ENCODE peak calls at places on chromosomes 16 and 17, in five cellular contexts. T is CD8-positive, alpha-beta T cell; P is psoas muscle; K is RWPE1; N is left lung. W is an unnamed sample.

GRCh38 chr16:87834668-87835473 is 34.4 kb downstream of the SLC7A5 start:
- DNase-seq in T (no peak), N (peak), P (peak), K (no peak), W (no peak)

GRCh38 chr16:46975908-46976470 is 2.5 kb upstream of the DNAJA2 start:
- DNase-seq in P (no peak), K (no peak), N (no peak), T (no peak), W (no peak)

GRCh38 chr16:10521681-10522274 is 58.6 kb downstream of the EMP2 start:
- DNase-seq in T (no peak), K (peak), P (peak), N (no peak), W (no peak)

GRCh38 chr17:77140878-77141767 is at the start of gene SEC14L1:
- DNase-seq in T (peak), P (peak), N (peak), K (peak), W (peak)

GRCh38 chr17:313231-313630 is 39.4 kb downstream of the RPH3AL start:
- DNase-seq in K (no peak), T (no peak), N (peak), P (peak), W (no peak)

GRCh38 chr17:82940226-82941020 is 100.6 kb upstream of the ZNF750 start:
- DNase-seq in K (no peak), T (no peak), P (peak), N (peak), W (no peak)

GRCh38 chr16:89693289-89693731 is 6.8 kb downstream of the CDK10 start:
- DNase-seq in N (no peak), K (no peak), T (no peak), P (no peak), W (no peak)

GRCh38 chr17:55334285-55334684 is 69.5 kb downstream of the HLF start:
- DNase-seq in T (no peak), P (no peak), N (no peak), K (no peak), W (no peak)

GRCh38 chr17:64441772-64442549 is 7.0 kb upstream of the MILR1 start:
- DNase-seq in K (no peak), P (peak), T (peak), N (no peak), W (no peak)

GRCh38 chr17:39197380-39198185 is at the start of gene CACNB1:
- DNase-seq in P (peak), N (peak), K (peak), T (peak), W (peak)

GRCh38 chr17:29929006-29929543 is 953 bp downstream of the SSH2 start:
- DNase-seq in K (peak), T (peak), N (no peak), P (no peak), W (no peak)

GRCh38 chr17:82297280-82297803 is 20.1 kb downstream of the CD7 start:
- DNase-seq in P (peak), T (peak), N (peak), K (peak), W (peak)

GRCh38 chr17:79953335-79953734 is 82.3 kb downstream of the TBC1D16 start:
- DNase-seq in N (no peak), K (no peak), T (no peak), P (no peak), W (no peak)

GRCh38 chr17:78131172-78132085 is 858 bp downstream of the TMC8 start:
- DNase-seq in P (peak), N (peak), K (no peak), T (peak), W (peak)

GRCh38 chr17:6456914-6457687 is 12.8 kb downstream of the PIMREG start:
- DNase-seq in K (peak), P (peak), T (no peak), N (no peak), W (no peak)

GRCh38 chr17:3472137-3472536 is 518 bp upstream of the SPATA22 start:
- DNase-seq in T (no peak), P (no peak), N (peak), K (no peak), W (no peak)

GRCh38 chr17:42251115-42251514 is 25.1 kb downstream of the STAT5B start:
- DNase-seq in N (no peak), P (no peak), T (no peak), K (no peak), W (no peak)

GRCh38 chr17:33983824-33984574 is 271.1 kb upstream of the CCL2 start:
- DNase-seq in N (no peak), P (no peak), T (no peak), K (no peak), W (no peak)

GRCh38 chr16:30997887-30998711 is 12.3 kb downstream of the STX1B start:
- DNase-seq in N (no peak), T (no peak), P (no peak), K (peak), W (no peak)

GRCh38 chr17:42438600-42439567 is 15.8 kb upstream of the CAVIN1 start:
- DNase-seq in N (no peak), P (no peak), T (peak), K (no peak), W (peak)

GRCh38 chr17:31581491-31581890 is 190.0 kb downstream of the RAB11FIP4 start:
- DNase-seq in N (no peak), P (peak), T (no peak), K (no peak), W (no peak)

GRCh38 chr16:88807142-88807625 is 3.6 kb downstream of the CDT1 start:
- DNase-seq in K (no peak), P (peak), N (no peak), T (no peak), W (no peak)

GRCh38 chr17:72125742-72126141 is 4.9 kb downstream of the SOX9 start:
- DNase-seq in K (no peak), N (no peak), P (no peak), T (no peak), W (no peak)

GRCh38 chr16:4882633-4883285 is 35.5 kb downstream of the UBN1 start:
- DNase-seq in T (no peak), N (no peak), P (peak), K (peak), W (no peak)

GRCh38 chr17:51667722-51668083 is 407.4 kb downstream of the UTP18 start:
- DNase-seq in P (no peak), K (no peak), N (no peak), T (no peak), W (no peak)

GRCh38 chr17:10657866-10658265 is 757 bp upstream of the MYH3 start:
- DNase-seq in K (no peak), P (no peak), T (no peak), N (no peak), W (no peak)

GRCh38 chr17:47208744-47209488 is at the start of gene MYL4:
- DNase-seq in N (no peak), P (no peak), T (no peak), K (no peak), W (no peak)

GRCh38 chr17:39676198-39676819 is 8.1 kb downstream of the PNMT start:
- DNase-seq in P (peak), T (peak), N (peak), K (no peak), W (peak)

GRCh38 chr17:17737938-17738894 is 57.0 kb downstream of the RAI1 start:
- DNase-seq in N (no peak), P (no peak), T (no peak), K (peak), W (no peak)

GRCh38 chr16:79943738-79944137 is 343.2 kb upstream of the MAF start:
- DNase-seq in T (no peak), N (no peak), K (peak), P (no peak), W (no peak)

GRCh38 chr17:50470451-50470850 is 1.8 kb upstream of the CHAD start:
- DNase-seq in K (no peak), T (no peak), N (peak), P (no peak), W (no peak)

GRCh38 chr16:19517424-19518089 is 4.3 kb downstream of the GDE1 start:
- DNase-seq in N (no peak), P (no peak), K (peak), T (no peak), W (no peak)

GRCh38 chr17:40095356-40095943 is 4.9 kb downstream of the NR1D1 start:
- DNase-seq in T (no peak), K (no peak), P (peak), N (no peak), W (no peak)

GRCh38 chr16:81616321-81617020 is 162.6 kb upstream of the PLCG2 start:
- DNase-seq in P (peak), N (peak), T (peak), K (no peak), W (peak)

GRCh38 chr17:68514809-68515208 is 2.6 kb downstream of the PRKAR1A start:
- DNase-seq in K (peak), P (no peak), N (no peak), T (no peak), W (no peak)

GRCh38 chr17:7314719-7315569 is at the start of gene GPS2:
- DNase-seq in N (peak), K (peak), P (peak), T (peak), W (peak)

DNA sequence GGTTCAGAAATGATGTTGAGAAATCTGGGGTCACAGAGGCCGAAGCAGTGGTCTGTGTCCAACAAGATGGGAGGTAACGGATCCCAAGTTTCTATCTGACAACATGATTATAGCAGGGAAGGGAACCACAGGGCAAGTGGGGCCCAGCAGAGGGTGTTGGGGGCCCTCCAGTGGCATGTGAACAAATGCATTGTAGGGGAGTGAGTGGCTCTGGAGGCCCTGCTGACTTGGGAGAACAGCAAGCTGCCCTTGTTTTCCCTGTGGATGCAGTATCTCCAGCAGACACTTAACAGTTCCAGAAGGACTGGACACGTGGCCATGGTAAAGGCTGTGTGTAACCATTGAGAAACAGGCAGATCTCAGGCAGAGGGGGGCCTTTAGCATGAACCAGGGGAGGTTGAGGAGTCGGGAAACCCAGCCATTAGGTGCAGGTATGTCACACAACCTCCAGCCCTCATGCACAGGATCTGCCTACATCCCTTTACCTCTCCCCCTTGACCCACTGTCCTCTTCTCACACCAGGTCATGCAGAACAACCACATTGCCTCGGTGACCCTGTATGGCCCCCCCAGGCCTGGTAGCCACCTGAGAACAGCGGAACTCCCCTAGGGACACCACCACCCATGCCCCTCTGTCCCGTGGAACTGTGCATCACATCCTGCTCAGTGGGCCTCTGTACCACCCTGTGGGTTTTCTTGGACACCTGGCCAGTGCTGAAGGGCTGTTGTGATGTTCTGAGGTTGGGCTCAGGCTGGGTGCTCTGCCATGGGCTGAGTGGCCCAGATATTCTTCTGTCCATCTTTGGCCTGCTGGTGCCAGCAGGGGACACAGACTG is 4.1 kb downstream of the B3GNT9 start:
- DNase-seq in K (no peak), N (no peak), T (no peak), P (no peak), W (no peak)
- TF ChIP-seq CTCF in K (no peak), N (no peak), T (no peak), P (no peak), W (no peak)

GRCh38 chr17:19397556-19398041 is 10.6 kb upstream of the MFAP4 start:
- DNase-seq in T (no peak), K (no peak), P (no peak), N (no peak), W (no peak)
- TF ChIP-seq CTCF in T (no peak), K (no peak), P (no peak), N (no peak), W (no peak)

DNA sequence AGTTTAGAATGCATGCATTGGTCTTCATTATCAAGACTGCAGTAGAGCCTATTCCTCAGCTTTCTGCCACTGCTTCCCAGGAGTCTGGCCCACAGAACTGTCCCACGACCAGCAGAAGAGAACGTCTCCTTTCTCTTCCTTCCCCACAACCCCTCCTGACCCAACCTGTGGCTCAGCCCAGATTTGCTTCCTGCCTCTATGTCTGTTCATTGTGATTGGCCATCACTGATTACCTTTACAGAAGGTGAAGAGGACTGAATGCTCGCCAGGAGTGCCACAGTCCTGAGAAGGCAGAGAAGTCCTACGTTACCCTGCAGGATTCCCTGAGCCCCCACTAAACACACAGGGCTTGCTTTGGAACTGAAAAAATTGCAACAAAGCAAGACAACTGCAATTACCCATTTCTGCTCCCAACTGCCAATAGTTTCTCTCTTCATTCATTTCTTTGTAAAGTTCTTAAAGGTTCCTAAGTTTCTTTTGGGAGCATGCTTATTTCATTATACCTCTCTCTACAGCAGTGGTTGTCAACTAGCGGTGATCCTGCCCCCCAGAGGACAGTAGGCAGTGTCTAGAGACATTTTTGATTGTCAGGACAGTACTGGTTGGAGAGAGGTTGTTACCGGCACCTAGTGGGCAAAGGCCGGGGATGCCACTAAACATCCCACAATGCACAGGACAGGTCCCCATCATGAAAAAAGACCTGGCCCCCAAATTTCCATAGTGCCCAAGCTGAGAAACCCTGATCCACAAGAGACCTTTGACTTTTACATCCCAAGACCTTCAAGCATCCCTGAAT is 4.5 kb upstream of the NAT9 start:
- DNase-seq in K (peak), T (peak), P (no peak), N (no peak), W (peak)
- TF ChIP-seq CTCF in K (peak), T (peak), P (no peak), N (no peak), W (peak)

GRCh38 chr16:85728879-85729278 is 22.0 kb downstream of the C16orf74 start:
- DNase-seq in P (no peak), K (no peak), N (no peak), T (no peak), W (no peak)
- TF ChIP-seq CTCF in P (no peak), K (no peak), N (no peak), T (no peak), W (no peak)

GRCh38 chr16:54938351-54939346 is 8.0 kb downstream of the IRX5 start:
- DNase-seq in T (no peak), N (peak), K (no peak), P (no peak), W (no peak)
- TF ChIP-seq CTCF in T (no peak), N (no peak), K (no peak), P (no peak), W (no peak)

GRCh38 chr16:84086357-84086756 is 30.4 kb downstream of the MBTPS1 start:
- DNase-seq in K (no peak), N (no peak), P (no peak), T (no peak), W (no peak)

GRCh38 chr16:84086996-84087395 is 29.7 kb downstream of the MBTPS1 start:
- DNase-seq in K (no peak), T (no peak), P (no peak), N (no peak), W (no peak)

GRCh38 chr16:84085774-84086173 is 31.0 kb downstream of the MBTPS1 start:
- DNase-seq in N (no peak), K (no peak), T (no peak), P (no peak), W (no peak)

GRCh38 chr16:84088695-84089395 is 27.9 kb downstream of the MBTPS1 start:
- DNase-seq in K (no peak), T (peak), P (no peak), N (no peak), W (no peak)

GRCh38 chr16:84087461-84088151 is 29.1 kb downstream of the MBTPS1 start:
- DNase-seq in T (no peak), P (no peak), K (no peak), N (no peak), W (no peak)
- TF ChIP-seq CTCF in T (no peak), P (no peak), K (no peak), N (no peak), W (no peak)

GRCh38 chr17:2122641-2123302 is 67.9 kb downstream of the HIC1 start:
- DNase-seq in P (peak), K (no peak), T (no peak), N (peak), W (peak)
- TF ChIP-seq CTCF in P (peak), K (no peak), T (no peak), N (no peak), W (no peak)